ENCODE peak calls at places on chromosomes 12 and 14, in seven cellular contexts. One of them, this sample, is unnamed.

GRCh38 chr14:36857136-36857535 is 195.5 kb downstream of the PAX9 start:
- DNase-seq in activated B cell treated with CpG ODN at 0.5 μM for 24 hours: no peak
- DNase-seq in fibroblast of the aortic adventitia: no peak
- DNase-seq in nephron progenitor cell: no peak
- DNase-seq in MM.1S: no peak
- DNase-seq in mucosa of descending colon: no peak
- DNase-seq in foreskin keratinocyte: no peak
- DNase-seq in this sample: no peak

GRCh38 chr12:3141339-3142321 is 64.5 kb downstream of the TSPAN9 start:
- DNase-seq in activated B cell treated with CpG ODN at 0.5 μM for 24 hours: no peak
- DNase-seq in fibroblast of the aortic adventitia: no peak
- DNase-seq in nephron progenitor cell: no peak
- DNase-seq in MM.1S: no peak
- DNase-seq in mucosa of descending colon: no peak
- DNase-seq in foreskin keratinocyte: no peak
- DNase-seq in this sample: no peak

GRCh38 chr12:123949118-123949774 is 23.4 kb downstream of the CCDC92 start:
- DNase-seq in activated B cell treated with CpG ODN at 0.5 μM for 24 hours: no peak
- DNase-seq in fibroblast of the aortic adventitia: no peak
- DNase-seq in nephron progenitor cell: no peak
- DNase-seq in MM.1S: no peak
- DNase-seq in mucosa of descending colon: no peak
- DNase-seq in foreskin keratinocyte: no peak
- DNase-seq in this sample: no peak

GRCh38 chr12:2944401-2945047 is 14.7 kb upstream of the TEAD4 start:
- DNase-seq in activated B cell treated with CpG ODN at 0.5 μM for 24 hours: peak; percentile 32
- DNase-seq in fibroblast of the aortic adventitia: peak; percentile 18
- DNase-seq in nephron progenitor cell: peak; percentile 64
- DNase-seq in MM.1S: peak; percentile 82
- DNase-seq in mucosa of descending colon: peak; percentile 66
- DNase-seq in foreskin keratinocyte: no peak
- DNase-seq in this sample: peak; percentile 70

GRCh38 chr12:71582925-71583324 is 80.7 kb downstream of the ZFC3H1 start:
- DNase-seq in activated B cell treated with CpG ODN at 0.5 μM for 24 hours: no peak
- DNase-seq in fibroblast of the aortic adventitia: no peak
- DNase-seq in nephron progenitor cell: no peak
- DNase-seq in MM.1S: no peak
- DNase-seq in mucosa of descending colon: no peak
- DNase-seq in foreskin keratinocyte: no peak
- DNase-seq in this sample: no peak

GRCh38 chr12:93198086-93198485 is 179.6 kb upstream of the NUDT4 start:
- DNase-seq in activated B cell treated with CpG ODN at 0.5 μM for 24 hours: no peak
- DNase-seq in fibroblast of the aortic adventitia: peak; percentile 67
- DNase-seq in nephron progenitor cell: no peak
- DNase-seq in MM.1S: no peak
- DNase-seq in mucosa of descending colon: no peak
- DNase-seq in foreskin keratinocyte: no peak
- DNase-seq in this sample: no peak

GRCh38 chr12:131443019-131444000 is 267.6 kb upstream of the SFSWAP start:
- DNase-seq in activated B cell treated with CpG ODN at 0.5 μM for 24 hours: no peak
- DNase-seq in fibroblast of the aortic adventitia: no peak
- DNase-seq in nephron progenitor cell: no peak
- DNase-seq in MM.1S: no peak
- DNase-seq in mucosa of descending colon: no peak
- DNase-seq in foreskin keratinocyte: no peak
- DNase-seq in this sample: no peak

GRCh38 chr12:25813843-25814242 is 144.6 kb upstream of the RASSF8 start:
- DNase-seq in activated B cell treated with CpG ODN at 0.5 μM for 24 hours: no peak
- DNase-seq in fibroblast of the aortic adventitia: no peak
- DNase-seq in nephron progenitor cell: no peak
- DNase-seq in MM.1S: no peak
- DNase-seq in mucosa of descending colon: no peak
- DNase-seq in foreskin keratinocyte: no peak
- DNase-seq in this sample: no peak

GRCh38 chr12:58387199-58387598 is 445.8 kb downstream of the ATP23 start:
- DNase-seq in activated B cell treated with CpG ODN at 0.5 μM for 24 hours: no peak
- DNase-seq in fibroblast of the aortic adventitia: peak; percentile 24
- DNase-seq in nephron progenitor cell: no peak
- DNase-seq in MM.1S: no peak
- DNase-seq in mucosa of descending colon: no peak
- DNase-seq in foreskin keratinocyte: peak; percentile 64
- DNase-seq in this sample: no peak

GRCh38 chr14:36275741-36276140 is 44.7 kb downstream of the MBIP start:
- DNase-seq in activated B cell treated with CpG ODN at 0.5 μM for 24 hours: no peak
- DNase-seq in fibroblast of the aortic adventitia: no peak
- DNase-seq in nephron progenitor cell: no peak
- DNase-seq in MM.1S: no peak
- DNase-seq in mucosa of descending colon: no peak
- DNase-seq in foreskin keratinocyte: no peak
- DNase-seq in this sample: no peak

GRCh38 chr12:6182279-6182898 is 17.8 kb upstream of the CD9 start:
- DNase-seq in activated B cell treated with CpG ODN at 0.5 μM for 24 hours: no peak
- DNase-seq in fibroblast of the aortic adventitia: peak; percentile 89
- DNase-seq in nephron progenitor cell: no peak
- DNase-seq in MM.1S: no peak
- DNase-seq in mucosa of descending colon: peak; percentile 67
- DNase-seq in foreskin keratinocyte: no peak
- DNase-seq in this sample: no peak

GRCh38 chr12:46430340-46430948 is 57.9 kb upstream of the SLC38A2 start:
- DNase-seq in activated B cell treated with CpG ODN at 0.5 μM for 24 hours: no peak
- DNase-seq in fibroblast of the aortic adventitia: peak; percentile 91
- DNase-seq in nephron progenitor cell: no peak
- DNase-seq in MM.1S: no peak
- DNase-seq in mucosa of descending colon: peak; percentile 33
- DNase-seq in foreskin keratinocyte: peak; percentile 95
- DNase-seq in this sample: peak; percentile 28

GRCh38 chr12:94200695-94201094 is 52.3 kb downstream of the PLXNC1 start:
- DNase-seq in activated B cell treated with CpG ODN at 0.5 μM for 24 hours: no peak
- DNase-seq in fibroblast of the aortic adventitia: no peak
- DNase-seq in nephron progenitor cell: no peak
- DNase-seq in MM.1S: no peak
- DNase-seq in mucosa of descending colon: no peak
- DNase-seq in foreskin keratinocyte: no peak
- DNase-seq in this sample: no peak

GRCh38 chr12:94198469-94198868 is 50.1 kb downstream of the PLXNC1 start:
- DNase-seq in activated B cell treated with CpG ODN at 0.5 μM for 24 hours: no peak
- DNase-seq in fibroblast of the aortic adventitia: no peak
- DNase-seq in nephron progenitor cell: no peak
- DNase-seq in MM.1S: no peak
- DNase-seq in mucosa of descending colon: no peak
- DNase-seq in foreskin keratinocyte: no peak
- DNase-seq in this sample: no peak

GRCh38 chr12:94195483-94195882 is 47.1 kb downstream of the PLXNC1 start:
- DNase-seq in activated B cell treated with CpG ODN at 0.5 μM for 24 hours: no peak
- DNase-seq in fibroblast of the aortic adventitia: no peak
- DNase-seq in nephron progenitor cell: no peak
- DNase-seq in MM.1S: no peak
- DNase-seq in mucosa of descending colon: no peak
- DNase-seq in foreskin keratinocyte: no peak
- DNase-seq in this sample: no peak

GRCh38 chr12:94200069-94200468 is 51.7 kb downstream of the PLXNC1 start:
- DNase-seq in activated B cell treated with CpG ODN at 0.5 μM for 24 hours: no peak
- DNase-seq in fibroblast of the aortic adventitia: no peak
- DNase-seq in nephron progenitor cell: no peak
- DNase-seq in MM.1S: no peak
- DNase-seq in mucosa of descending colon: no peak
- DNase-seq in foreskin keratinocyte: no peak
- DNase-seq in this sample: no peak

GRCh38 chr12:94198872-94199271 is 50.5 kb downstream of the PLXNC1 start:
- DNase-seq in activated B cell treated with CpG ODN at 0.5 μM for 24 hours: no peak
- DNase-seq in fibroblast of the aortic adventitia: no peak
- DNase-seq in nephron progenitor cell: no peak
- DNase-seq in MM.1S: no peak
- DNase-seq in mucosa of descending colon: no peak
- DNase-seq in foreskin keratinocyte: no peak
- DNase-seq in this sample: no peak
- TF ChIP-seq CTCF in activated B cell treated with CpG ODN at 0.5 μM for 24 hours: no peak
- TF ChIP-seq CTCF in fibroblast of the aortic adventitia: no peak
- TF ChIP-seq CTCF in nephron progenitor cell: no peak
- TF ChIP-seq CTCF in MM.1S: no peak
- TF ChIP-seq CTCF in mucosa of descending colon: no peak
- TF ChIP-seq CTCF in foreskin keratinocyte: peak; percentile 3
- TF ChIP-seq CTCF in this sample: no peak

DNA sequence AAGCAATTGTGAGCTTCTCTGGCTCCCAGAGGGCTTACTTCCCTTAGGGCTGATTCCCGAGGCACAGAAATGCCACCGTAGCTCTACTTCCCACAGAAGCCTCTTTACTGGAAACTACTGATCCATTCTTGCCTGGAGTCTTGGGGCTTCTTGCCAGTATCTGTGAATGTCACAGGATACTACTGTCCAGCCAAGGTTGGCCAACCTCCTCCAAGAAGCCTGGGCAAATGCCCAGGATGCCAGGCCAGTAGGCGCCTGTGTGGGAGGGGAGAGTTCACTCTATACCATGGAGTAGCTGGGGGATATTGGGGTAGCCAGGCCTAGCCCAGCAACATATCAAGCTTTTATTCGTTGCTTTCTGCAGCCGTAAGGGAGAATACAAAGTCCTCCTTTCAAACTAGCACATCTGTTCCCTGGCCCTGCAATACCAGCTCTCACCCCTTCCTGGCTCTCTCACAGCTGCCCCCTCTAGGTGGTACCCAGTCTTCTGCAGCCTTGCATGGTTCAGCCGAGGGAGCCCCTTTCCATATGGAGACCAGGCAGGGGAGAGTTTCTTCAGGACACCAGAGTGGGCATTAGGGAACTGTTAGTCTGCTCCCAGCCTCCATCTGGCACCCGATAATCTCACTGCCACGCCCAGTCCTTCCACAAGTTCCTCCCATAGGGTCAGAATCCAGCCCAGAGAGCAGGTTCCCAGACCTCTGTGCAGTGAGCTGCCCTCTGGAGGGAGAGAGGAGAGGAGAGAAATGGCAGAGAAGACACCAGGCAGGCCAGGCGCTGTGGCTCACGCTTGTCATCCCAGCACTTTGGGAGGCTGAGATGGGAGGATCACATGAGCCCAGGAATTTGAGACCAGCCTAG is 24.3 kb upstream of the PLEK2 start:
- DNase-seq in activated B cell treated with CpG ODN at 0.5 μM for 24 hours: no peak
- DNase-seq in fibroblast of the aortic adventitia: no peak
- DNase-seq in nephron progenitor cell: no peak
- DNase-seq in MM.1S: no peak
- DNase-seq in mucosa of descending colon: no peak
- DNase-seq in foreskin keratinocyte: no peak
- DNase-seq in this sample: no peak
- TF ChIP-seq CTCF in activated B cell treated with CpG ODN at 0.5 μM for 24 hours: no peak
- TF ChIP-seq CTCF in fibroblast of the aortic adventitia: no peak
- TF ChIP-seq CTCF in nephron progenitor cell: no peak
- TF ChIP-seq CTCF in MM.1S: no peak
- TF ChIP-seq CTCF in mucosa of descending colon: no peak
- TF ChIP-seq CTCF in foreskin keratinocyte: no peak
- TF ChIP-seq CTCF in this sample: no peak

GRCh38 chr12:68237523-68238070 is 12.0 kb upstream of the IL26 start:
- DNase-seq in activated B cell treated with CpG ODN at 0.5 μM for 24 hours: no peak
- DNase-seq in fibroblast of the aortic adventitia: peak; percentile 47
- DNase-seq in nephron progenitor cell: no peak
- DNase-seq in MM.1S: no peak
- DNase-seq in mucosa of descending colon: no peak
- DNase-seq in foreskin keratinocyte: no peak
- DNase-seq in this sample: no peak

GRCh38 chr12:68236421-68237059 is 10.9 kb upstream of the IL26 start:
- DNase-seq in activated B cell treated with CpG ODN at 0.5 μM for 24 hours: peak; percentile 22
- DNase-seq in fibroblast of the aortic adventitia: peak; percentile 31
- DNase-seq in nephron progenitor cell: no peak
- DNase-seq in MM.1S: peak; percentile 83
- DNase-seq in mucosa of descending colon: peak; percentile 27
- DNase-seq in foreskin keratinocyte: no peak
- DNase-seq in this sample: peak; percentile 52

GRCh38 chr12:68235576-68235975 is 10.0 kb upstream of the IL26 start:
- DNase-seq in activated B cell treated with CpG ODN at 0.5 μM for 24 hours: no peak
- DNase-seq in fibroblast of the aortic adventitia: no peak
- DNase-seq in nephron progenitor cell: no peak
- DNase-seq in MM.1S: no peak
- DNase-seq in mucosa of descending colon: no peak
- DNase-seq in foreskin keratinocyte: no peak
- DNase-seq in this sample: no peak

GRCh38 chr12:68239309-68239708 is 13.7 kb upstream of the IL26 start:
- DNase-seq in activated B cell treated with CpG ODN at 0.5 μM for 24 hours: no peak
- DNase-seq in fibroblast of the aortic adventitia: no peak
- DNase-seq in nephron progenitor cell: no peak
- DNase-seq in MM.1S: no peak
- DNase-seq in mucosa of descending colon: no peak
- DNase-seq in foreskin keratinocyte: no peak
- DNase-seq in this sample: no peak

DNA sequence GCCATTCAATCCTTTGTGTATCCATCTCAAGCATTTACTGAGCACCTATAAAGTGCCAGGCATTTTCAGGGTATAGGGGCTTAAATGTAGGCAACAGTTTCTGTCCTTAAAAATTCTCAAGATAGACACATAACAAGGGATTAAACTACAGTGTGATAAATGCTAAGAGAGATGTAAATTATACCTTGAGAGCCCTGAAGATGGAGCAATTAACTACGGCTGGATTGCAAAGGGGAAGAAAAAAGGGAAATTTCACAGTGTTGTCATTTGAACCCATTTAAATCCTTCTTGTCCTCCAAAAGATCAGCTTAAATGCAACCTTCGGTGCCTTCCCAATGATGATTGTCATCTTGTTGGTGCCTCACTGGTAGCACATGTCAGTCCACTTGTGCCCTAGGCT is 11.5 kb upstream of the IL26 start:
- DNase-seq in activated B cell treated with CpG ODN at 0.5 μM for 24 hours: no peak
- DNase-seq in fibroblast of the aortic adventitia: peak; percentile 66
- DNase-seq in nephron progenitor cell: no peak
- DNase-seq in MM.1S: no peak
- DNase-seq in mucosa of descending colon: no peak
- DNase-seq in foreskin keratinocyte: no peak
- DNase-seq in this sample: no peak
- TF ChIP-seq CTCF in activated B cell treated with CpG ODN at 0.5 μM for 24 hours: no peak
- TF ChIP-seq CTCF in fibroblast of the aortic adventitia: peak; percentile 57
- TF ChIP-seq CTCF in nephron progenitor cell: no peak
- TF ChIP-seq CTCF in MM.1S: peak; percentile 25
- TF ChIP-seq CTCF in mucosa of descending colon: no peak
- TF ChIP-seq CTCF in foreskin keratinocyte: peak; percentile 34
- TF ChIP-seq CTCF in this sample: no peak

GRCh38 chr12:12663644-12664294 is 32.2 kb downstream of the GPR19 start:
- DNase-seq in activated B cell treated with CpG ODN at 0.5 μM for 24 hours: no peak
- DNase-seq in fibroblast of the aortic adventitia: no peak
- DNase-seq in nephron progenitor cell: no peak
- DNase-seq in MM.1S: no peak
- DNase-seq in mucosa of descending colon: no peak
- DNase-seq in foreskin keratinocyte: no peak
- DNase-seq in this sample: no peak

GRCh38 chr12:12668005-12668404 is 28.0 kb downstream of the GPR19 start:
- DNase-seq in activated B cell treated with CpG ODN at 0.5 μM for 24 hours: no peak
- DNase-seq in fibroblast of the aortic adventitia: no peak
- DNase-seq in nephron progenitor cell: no peak
- DNase-seq in MM.1S: no peak
- DNase-seq in mucosa of descending colon: no peak
- DNase-seq in foreskin keratinocyte: no peak
- DNase-seq in this sample: no peak

GRCh38 chr12:12660201-12660600 is 35.8 kb downstream of the GPR19 start:
- DNase-seq in activated B cell treated with CpG ODN at 0.5 μM for 24 hours: no peak
- DNase-seq in fibroblast of the aortic adventitia: peak; percentile 56
- DNase-seq in nephron progenitor cell: no peak
- DNase-seq in MM.1S: no peak
- DNase-seq in mucosa of descending colon: no peak
- DNase-seq in foreskin keratinocyte: no peak
- DNase-seq in this sample: no peak

GRCh38 chr12:12661086-12661485 is 34.9 kb downstream of the GPR19 start:
- DNase-seq in activated B cell treated with CpG ODN at 0.5 μM for 24 hours: no peak
- DNase-seq in fibroblast of the aortic adventitia: peak; percentile 94
- DNase-seq in nephron progenitor cell: no peak
- DNase-seq in MM.1S: no peak
- DNase-seq in mucosa of descending colon: no peak
- DNase-seq in foreskin keratinocyte: no peak
- DNase-seq in this sample: no peak

GRCh38 chr12:12665194-12665593 is 30.8 kb downstream of the GPR19 start:
- DNase-seq in activated B cell treated with CpG ODN at 0.5 μM for 24 hours: no peak
- DNase-seq in fibroblast of the aortic adventitia: no peak
- DNase-seq in nephron progenitor cell: no peak
- DNase-seq in MM.1S: no peak
- DNase-seq in mucosa of descending colon: no peak
- DNase-seq in foreskin keratinocyte: no peak
- DNase-seq in this sample: no peak
- TF ChIP-seq CTCF in activated B cell treated with CpG ODN at 0.5 μM for 24 hours: no peak
- TF ChIP-seq CTCF in fibroblast of the aortic adventitia: no peak
- TF ChIP-seq CTCF in nephron progenitor cell: no peak
- TF ChIP-seq CTCF in MM.1S: no peak
- TF ChIP-seq CTCF in mucosa of descending colon: no peak
- TF ChIP-seq CTCF in foreskin keratinocyte: no peak
- TF ChIP-seq CTCF in this sample: no peak